ENCODE peak calls at places on chromosomes 1 and 21, in five cellular contexts. One of them, this sample, is unnamed.

GRCh38 chr1:20469406-20470076 is 16.5 kb downstream of the CAMK2N1 start:
- DNase-seq in HFF-Myc: no peak
- DNase-seq in cardiac muscle cell: no peak
- DNase-seq in AG09309: no peak
- DNase-seq in sigmoid colon: no peak
- DNase-seq in this sample: no peak

GRCh38 chr1:203362561-203363055 is 11.7 kb upstream of the FMOD start:
- DNase-seq in HFF-Myc: no peak
- DNase-seq in cardiac muscle cell: no peak
- DNase-seq in AG09309: no peak
- DNase-seq in sigmoid colon: no peak
- DNase-seq in this sample: no peak

GRCh38 chr1:10559386-10559785 is 84.6 kb downstream of the PEX14 start:
- DNase-seq in HFF-Myc: no peak
- DNase-seq in cardiac muscle cell: no peak
- DNase-seq in AG09309: no peak
- DNase-seq in sigmoid colon: no peak
- DNase-seq in this sample: no peak

GRCh38 chr1:230099435-230099834 is 32.4 kb downstream of the GALNT2 start:
- DNase-seq in HFF-Myc: no peak
- DNase-seq in cardiac muscle cell: no peak
- DNase-seq in AG09309: no peak
- DNase-seq in sigmoid colon: no peak
- DNase-seq in this sample: no peak

GRCh38 chr1:208533746-208534603 is 289.8 kb upstream of the PLXNA2 start:
- DNase-seq in HFF-Myc: no peak
- DNase-seq in cardiac muscle cell: no peak
- DNase-seq in AG09309: no peak
- DNase-seq in sigmoid colon: no peak
- DNase-seq in this sample: no peak

GRCh38 chr1:11629626-11630025 is 24.6 kb downstream of the FBXO2 start:
- DNase-seq in HFF-Myc: no peak
- DNase-seq in cardiac muscle cell: no peak
- DNase-seq in AG09309: no peak
- DNase-seq in sigmoid colon: no peak
- DNase-seq in this sample: no peak

GRCh38 chr1:30768830-30769718 is 11.5 kb upstream of the LAPTM5 start:
- DNase-seq in HFF-Myc: no peak
- DNase-seq in cardiac muscle cell: no peak
- DNase-seq in AG09309: no peak
- DNase-seq in sigmoid colon: no peak
- DNase-seq in this sample: no peak

GRCh38 chr21:41487082-41487481 is 20.9 kb downstream of the TMPRSS2 start:
- DNase-seq in HFF-Myc: no peak
- DNase-seq in cardiac muscle cell: no peak
- DNase-seq in AG09309: no peak
- DNase-seq in sigmoid colon: no peak
- DNase-seq in this sample: no peak

GRCh38 chr1:228042508-228042907 is 35.7 kb downstream of the WNT3A start:
- DNase-seq in HFF-Myc: no peak
- DNase-seq in cardiac muscle cell: no peak
- DNase-seq in AG09309: no peak
- DNase-seq in sigmoid colon: no peak
- DNase-seq in this sample: no peak

GRCh38 chr1:23010734-23011449 is 4.8 kb downstream of the TEX46 start:
- DNase-seq in HFF-Myc: no peak
- DNase-seq in cardiac muscle cell: no peak
- DNase-seq in AG09309: peak
- DNase-seq in sigmoid colon: no peak
- DNase-seq in this sample: peak

GRCh38 chr1:208683141-208683540 is 439.0 kb upstream of the PLXNA2 start:
- DNase-seq in HFF-Myc: no peak
- DNase-seq in cardiac muscle cell: no peak
- DNase-seq in AG09309: no peak
- DNase-seq in sigmoid colon: no peak
- DNase-seq in this sample: no peak

GRCh38 chr1:233636503-233636877 is 22.6 kb downstream of the KCNK1 start:
- DNase-seq in HFF-Myc: no peak
- DNase-seq in cardiac muscle cell: no peak
- DNase-seq in AG09309: no peak
- DNase-seq in sigmoid colon: no peak
- DNase-seq in this sample: no peak

GRCh38 chr1:40341509-40342380 is 24.7 kb upstream of the COL9A2 start:
- DNase-seq in HFF-Myc: no peak
- DNase-seq in cardiac muscle cell: no peak
- DNase-seq in AG09309: no peak
- DNase-seq in sigmoid colon: no peak
- DNase-seq in this sample: no peak

GRCh38 chr1:3454811-3455618 is 550 bp downstream of the ARHGEF16 start:
- DNase-seq in HFF-Myc: no peak
- DNase-seq in cardiac muscle cell: peak
- DNase-seq in AG09309: no peak
- DNase-seq in sigmoid colon: no peak
- DNase-seq in this sample: no peak

GRCh38 chr1:24185056-24185455 is 2.0 kb downstream of the IFNLR1 start:
- DNase-seq in HFF-Myc: no peak
- DNase-seq in cardiac muscle cell: no peak
- DNase-seq in AG09309: no peak
- DNase-seq in sigmoid colon: no peak
- DNase-seq in this sample: no peak

GRCh38 chr1:23217421-23218115 is at the start of gene HTR1D:
- DNase-seq in HFF-Myc: no peak
- DNase-seq in cardiac muscle cell: peak
- DNase-seq in AG09309: no peak
- DNase-seq in sigmoid colon: no peak
- DNase-seq in this sample: no peak

GRCh38 chr1:167439301-167439988 is 78.9 kb downstream of the CD247 start:
- DNase-seq in HFF-Myc: no peak
- DNase-seq in cardiac muscle cell: peak
- DNase-seq in AG09309: no peak
- DNase-seq in sigmoid colon: no peak
- DNase-seq in this sample: peak

GRCh38 chr1:54705153-54705552 is 10.5 kb upstream of the TTC4 start:
- DNase-seq in HFF-Myc: no peak
- DNase-seq in cardiac muscle cell: no peak
- DNase-seq in AG09309: no peak
- DNase-seq in sigmoid colon: no peak
- DNase-seq in this sample: no peak

GRCh38 chr1:20999525-21000244 is 177.0 kb downstream of the EIF4G3 start:
- DNase-seq in HFF-Myc: no peak
- DNase-seq in cardiac muscle cell: no peak
- DNase-seq in AG09309: no peak
- DNase-seq in sigmoid colon: no peak
- DNase-seq in this sample: no peak

GRCh38 chr1:38727629-38728175 is 131.9 kb downstream of the RRAGC start:
- DNase-seq in HFF-Myc: no peak
- DNase-seq in cardiac muscle cell: peak
- DNase-seq in AG09309: no peak
- DNase-seq in sigmoid colon: no peak
- DNase-seq in this sample: no peak

GRCh38 chr21:29511076-29511475 is 212.4 kb downstream of the BACH1 start:
- DNase-seq in HFF-Myc: no peak
- DNase-seq in cardiac muscle cell: no peak
- DNase-seq in AG09309: no peak
- DNase-seq in sigmoid colon: no peak
- DNase-seq in this sample: no peak

GRCh38 chr1:1178794-1179331 is 5.2 kb downstream of the TTLL10 start:
- DNase-seq in HFF-Myc: no peak
- DNase-seq in cardiac muscle cell: no peak
- DNase-seq in AG09309: no peak
- DNase-seq in sigmoid colon: no peak
- DNase-seq in this sample: no peak

GRCh38 chr1:27526569-27527222 is 36.7 kb upstream of the WASF2 start:
- DNase-seq in HFF-Myc: no peak
- DNase-seq in cardiac muscle cell: no peak
- DNase-seq in AG09309: no peak
- DNase-seq in sigmoid colon: no peak
- DNase-seq in this sample: peak

GRCh38 chr1:41241748-41242644 is at the start of gene SCMH1:
- DNase-seq in HFF-Myc: no peak
- DNase-seq in cardiac muscle cell: peak
- DNase-seq in AG09309: no peak
- DNase-seq in sigmoid colon: peak
- DNase-seq in this sample: no peak

DNA sequence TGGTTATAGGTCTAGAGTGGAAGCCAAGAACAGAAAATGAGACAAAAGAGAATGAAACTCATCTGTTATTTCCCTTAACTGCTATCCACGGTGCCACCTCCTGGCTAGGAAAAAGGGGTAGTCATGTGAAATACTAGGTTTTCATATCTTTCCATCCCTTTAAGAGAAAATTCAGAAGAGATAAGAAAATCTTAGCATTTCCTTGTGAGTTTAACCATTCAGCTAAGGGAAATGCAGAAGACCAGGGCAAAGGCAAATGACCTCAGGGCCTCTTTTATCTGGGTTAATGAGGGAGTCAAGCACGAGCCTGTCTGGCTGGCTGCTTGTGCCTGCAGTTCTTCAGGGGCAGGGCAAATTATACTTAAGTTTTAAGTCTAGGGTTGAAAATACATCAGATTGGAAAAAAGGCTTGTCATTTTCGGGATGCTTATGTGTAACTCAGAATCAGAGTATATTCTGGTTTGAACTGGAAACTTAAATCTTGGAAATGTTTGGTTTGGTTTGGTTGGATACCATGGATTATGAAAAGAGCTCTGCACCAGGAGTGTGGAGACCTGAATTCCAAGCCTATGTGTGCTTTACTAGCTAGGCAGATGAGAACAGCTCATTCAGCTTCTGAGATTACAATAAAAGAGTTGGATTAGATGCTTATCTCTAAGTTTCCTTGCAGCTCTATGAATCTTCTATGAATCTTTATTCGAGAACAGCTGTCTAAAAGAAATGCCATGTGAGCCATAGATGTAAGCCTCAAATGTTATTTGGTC is 19.9 kb downstream of the NIBAN1 start:
- DNase-seq in HFF-Myc: no peak
- DNase-seq in cardiac muscle cell: peak
- DNase-seq in AG09309: no peak
- DNase-seq in sigmoid colon: no peak
- DNase-seq in this sample: peak
- TF ChIP-seq CTCF in HFF-Myc: no peak
- TF ChIP-seq CTCF in cardiac muscle cell: peak
- TF ChIP-seq CTCF in AG09309: peak
- TF ChIP-seq CTCF in sigmoid colon: no peak
- TF ChIP-seq CTCF in this sample: no peak

DNA sequence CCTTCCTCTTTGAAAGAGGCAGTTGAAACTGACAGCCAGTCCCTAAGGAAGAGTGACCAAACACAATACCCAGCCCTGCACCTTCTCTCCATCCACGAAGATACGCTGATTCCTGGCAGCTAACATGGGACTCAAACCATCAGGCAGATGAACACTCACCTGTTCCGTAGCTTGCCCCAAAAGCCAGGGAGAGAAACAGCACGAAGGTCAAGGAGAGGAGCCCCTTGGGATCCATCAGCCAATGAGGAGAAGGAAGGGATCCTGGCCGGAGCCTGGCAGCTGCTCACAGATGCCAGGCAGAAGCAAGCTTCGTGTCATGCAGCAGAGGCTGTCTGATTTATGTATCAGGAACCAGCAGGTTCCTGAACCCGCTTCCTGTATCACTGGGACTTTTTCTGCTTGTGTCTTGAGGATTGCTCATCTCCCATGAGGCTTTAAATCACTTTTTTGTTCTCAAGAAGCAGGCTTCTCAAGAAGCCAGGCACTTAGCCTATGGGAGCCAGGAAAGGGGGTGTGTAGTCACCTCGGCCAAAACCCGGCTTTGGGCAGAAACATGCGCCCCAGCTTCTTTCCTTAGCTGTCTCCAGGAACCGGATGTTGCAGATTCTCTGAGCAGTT is at the start of gene SLAMF1:
- DNase-seq in HFF-Myc: no peak
- DNase-seq in cardiac muscle cell: no peak
- DNase-seq in AG09309: no peak
- DNase-seq in sigmoid colon: no peak
- DNase-seq in this sample: no peak
- H3K4me3 ChIP-seq in HFF-Myc: no peak
- H3K4me3 ChIP-seq in cardiac muscle cell: no peak
- H3K4me3 ChIP-seq in AG09309: no peak
- H3K4me3 ChIP-seq in sigmoid colon: no peak
- H3K4me3 ChIP-seq in this sample: no peak

DNA sequence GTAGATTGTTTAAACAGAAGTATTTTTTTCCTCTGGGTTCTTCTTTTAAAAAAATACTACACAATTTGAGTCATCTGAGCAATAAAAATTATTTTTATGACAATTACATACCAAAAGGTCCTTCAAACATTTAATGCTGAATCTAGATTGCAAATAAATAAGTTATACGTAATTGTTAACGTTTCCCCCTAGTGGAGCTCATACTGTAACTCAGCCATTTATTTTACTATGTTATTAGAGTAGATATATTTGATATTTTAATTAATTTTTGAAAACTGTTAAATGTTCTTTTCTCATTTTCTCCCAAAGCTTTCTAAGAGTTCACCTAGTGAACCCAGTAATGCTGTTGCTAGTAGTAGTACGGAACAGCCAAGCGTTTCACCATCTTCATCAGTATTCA is 33.5 kb downstream of the ZMYM1 start:
- DNase-seq in HFF-Myc: no peak
- DNase-seq in cardiac muscle cell: no peak
- DNase-seq in AG09309: no peak
- DNase-seq in sigmoid colon: no peak
- DNase-seq in this sample: no peak
- TF ChIP-seq CTCF in HFF-Myc: no peak
- TF ChIP-seq CTCF in cardiac muscle cell: peak
- TF ChIP-seq CTCF in AG09309: no peak
- TF ChIP-seq CTCF in sigmoid colon: no peak
- TF ChIP-seq CTCF in this sample: no peak

GRCh38 chr1:174875306-174875705 is 124.4 kb upstream of the CACYBP start:
- DNase-seq in HFF-Myc: no peak
- DNase-seq in cardiac muscle cell: peak
- DNase-seq in AG09309: no peak
- DNase-seq in sigmoid colon: no peak
- DNase-seq in this sample: peak

GRCh38 chr1:174880171-174880570 is 119.6 kb upstream of the CACYBP start:
- DNase-seq in HFF-Myc: no peak
- DNase-seq in cardiac muscle cell: no peak
- DNase-seq in AG09309: no peak
- DNase-seq in sigmoid colon: no peak
- DNase-seq in this sample: no peak

GRCh38 chr1:174874337-174875053 is 125.3 kb upstream of the CACYBP start:
- DNase-seq in HFF-Myc: no peak
- DNase-seq in cardiac muscle cell: no peak
- DNase-seq in AG09309: no peak
- DNase-seq in sigmoid colon: no peak
- DNase-seq in this sample: no peak

GRCh38 chr1:174872615-174873058 is 127.1 kb upstream of the CACYBP start:
- DNase-seq in HFF-Myc: no peak
- DNase-seq in cardiac muscle cell: no peak
- DNase-seq in AG09309: no peak
- DNase-seq in sigmoid colon: no peak
- DNase-seq in this sample: peak

DNA sequence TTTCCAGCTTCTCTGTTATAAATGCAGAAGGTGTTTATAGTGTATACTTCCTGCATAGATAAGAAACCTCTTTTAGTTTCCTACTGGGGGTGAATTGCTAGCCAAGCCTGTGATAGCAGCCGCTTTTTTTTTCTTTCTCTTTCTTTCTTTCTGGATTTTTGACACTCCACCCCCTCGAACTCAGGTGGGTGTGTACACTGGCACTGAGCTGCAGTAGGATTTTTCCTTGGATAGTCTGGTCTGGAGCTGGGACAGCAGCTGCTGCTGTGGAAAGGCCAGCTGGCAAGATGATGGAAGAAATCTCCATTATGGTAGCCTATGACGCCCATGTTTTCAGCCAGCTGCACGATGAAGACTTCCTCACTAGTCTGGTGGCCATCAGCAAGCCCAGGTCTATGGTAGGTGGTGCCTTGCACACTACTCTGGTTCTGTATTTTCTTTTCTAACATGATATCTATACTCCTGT is 122.5 kb upstream of the CACYBP start:
- DNase-seq in HFF-Myc: no peak
- DNase-seq in cardiac muscle cell: no peak
- DNase-seq in AG09309: no peak
- DNase-seq in sigmoid colon: no peak
- DNase-seq in this sample: no peak
- H3K4me3 ChIP-seq in HFF-Myc: no peak
- H3K4me3 ChIP-seq in cardiac muscle cell: no peak
- H3K4me3 ChIP-seq in AG09309: no peak
- H3K4me3 ChIP-seq in sigmoid colon: no peak
- H3K4me3 ChIP-seq in this sample: no peak